ENCODE peak calls at places on chromosomes 3 and 15, in ten cellular contexts. T is brain microvascular endothelial cell; A is heart right ventricle; C is Peyer's patch; K is psoas muscle; N is mesenchymal stem cell; J is cardiac muscle cell; R is uterus; H is effector memory CD4-positive, alpha-beta T cell; E is right cardiac atrium. S is an unnamed sample.
A peak's percentile ranks its signal among the peaks of the same experiment; 100 is the strongest.

GRCh38 chr3:126399348-126399730 is 4.6 kb downstream of the CFAP100 start:
- DNase-seq in E (no peak), A (no peak), J (no peak), N (no peak), R (no peak), K (no peak), H (no peak), T (no peak), C (no peak), S (no peak)

GRCh38 chr15:65833501-65834220 is 35.6 kb upstream of the RAB11A start:
- DNase-seq in T (no peak), H (no peak), A (no peak), R (no peak), J (no peak), N (no peak), C (no peak), K (peak; percentile 22), E (peak; percentile 51), S (no peak)

GRCh38 chr3:46214751-46215352 is 6.7 kb upstream of the CCR1 start:
- DNase-seq in N (peak; percentile 3), J (no peak), C (no peak), T (no peak), R (no peak), K (no peak), H (no peak), E (no peak), A (no peak), S (no peak)

GRCh38 chr3:141240290-141241247 is 8.9 kb downstream of the PXYLP1 start:
- DNase-seq in K (no peak), T (no peak), N (peak; percentile 26), R (no peak), H (no peak), J (peak; percentile 59), C (no peak), A (no peak), E (no peak), S (peak; percentile 82)

GRCh38 chr3:151301787-151302186 is 14.8 kb downstream of the GPR87 start:
- DNase-seq in R (no peak), A (no peak), C (no peak), E (no peak), N (peak; percentile 73), T (no peak), H (no peak), K (no peak), J (peak; percentile 62), S (no peak)

GRCh38 chr15:73991260-73991659 is 835 bp downstream of the STOML1 start:
- DNase-seq in R (peak; percentile 80), T (no peak), A (peak; percentile 84), E (peak; percentile 90), N (peak; percentile 45), H (no peak), J (peak; percentile 93), C (peak; percentile 15), K (peak; percentile 86), S (peak; percentile 95)

GRCh38 chr3:14925729-14926591 is 21.4 kb upstream of the NR2C2 start:
- DNase-seq in J (peak; percentile 81), R (no peak), N (peak; percentile 71), A (no peak), C (no peak), T (peak; percentile 56), H (no peak), K (no peak), E (no peak), S (no peak)

GRCh38 chr3:5197470-5198312 is 10.2 kb downstream of the EDEM1 start:
- DNase-seq in T (no peak), R (no peak), J (peak; percentile 86), E (no peak), N (peak; percentile 84), K (no peak), A (no peak), C (peak; percentile 46), H (peak; percentile 18), S (no peak)

GRCh38 chr15:96625251-96625650 is 294.8 kb downstream of the NR2F2 start:
- DNase-seq in C (no peak), A (no peak), R (no peak), K (no peak), E (no peak), N (peak; percentile 8), T (peak; percentile 25), J (peak; percentile 3), H (no peak), S (peak; percentile 17)

GRCh38 chr3:156233875-156234274 is 113.5 kb downstream of the KCNAB1 start:
- DNase-seq in N (no peak), K (no peak), A (no peak), H (no peak), C (no peak), R (no peak), E (no peak), T (no peak), J (no peak), S (no peak)

GRCh38 chr3:11118181-11118682 is 36.1 kb upstream of the HRH1 start:
- DNase-seq in N (no peak), K (no peak), T (peak; percentile 59), H (no peak), J (peak; percentile 60), R (no peak), C (no peak), A (no peak), E (no peak), S (peak; percentile 71)

GRCh38 chr3:190119734-190120133 is 963 bp downstream of the P3H2 start:
- DNase-seq in H (no peak), C (no peak), R (no peak), K (no peak), T (no peak), E (no peak), A (no peak), N (no peak), J (no peak), S (no peak)

GRCh38 chr3:36944641-36945270 is at the start of gene TRANK1:
- DNase-seq in J (peak; percentile 79), A (peak; percentile 49), N (peak; percentile 28), H (peak; percentile 72), T (no peak), R (peak; percentile 72), C (peak; percentile 78), E (peak; percentile 86), K (peak; percentile 67), S (peak; percentile 1)

GRCh38 chr15:78149805-78150751 is 916 bp downstream of the IDH3A start:
- DNase-seq in C (peak; percentile 14), J (peak; percentile 18), N (peak; percentile 28), K (no peak), R (no peak), H (no peak), E (no peak), A (no peak), T (no peak), S (no peak)

GRCh38 chr3:124407260-124407659 is 323.0 kb upstream of the UMPS start:
- DNase-seq in C (no peak), N (no peak), K (no peak), R (no peak), A (no peak), T (peak; percentile 44), J (no peak), E (no peak), H (no peak), S (no peak)
- H3K4me3 ChIP-seq in C (no peak overlapping the region), N (no peak overlapping the region), K (no peak overlapping the region), R (no peak overlapping the region), A (no peak overlapping the region), T (no peak overlapping the region), J (no peak overlapping the region), E (no peak overlapping the region), H (no peak overlapping the region), S (no peak overlapping the region)

GRCh38 chr3:116046350-116046749 is 398.9 kb downstream of the LSAMP start:
- DNase-seq in H (no peak), N (no peak), J (no peak), R (no peak), A (no peak), T (no peak), C (no peak), E (no peak), K (no peak), S (no peak)
- H3K27me3 ChIP-seq in H (no peaks in the 10 kb centered on the region), N (no peaks in the 10 kb centered on the region), J (no peaks in the 10 kb centered on the region), R (no peaks in the 10 kb centered on the region), A (no peaks in the 10 kb centered on the region), T (no peaks in the 10 kb centered on the region), C (no peaks in the 10 kb centered on the region), E (no peaks in the 10 kb centered on the region), K (no peaks in the 10 kb centered on the region), S (no peaks in the 10 kb centered on the region)

GRCh38 chr15:41881925-41882688 is 11.7 kb downstream of the SPTBN5 start:
- DNase-seq in N (no peak), C (no peak), E (peak; percentile 83), H (no peak), R (no peak), J (peak; percentile 50), A (peak; percentile 58), K (no peak), T (no peak), S (no peak)
- H3K4me3 ChIP-seq in N (peak overlapping the region; percentile 18), C (peak overlapping the region; percentile 27), E (peak overlapping the region; percentile 31), H (no peak overlapping the region), R (peak overlapping the region; percentile 19), J (no peak overlapping the region), A (peak overlapping the region; percentile 44), K (peak overlapping the region; percentile 52), T (peak overlapping the region; percentile 3), S (no peak overlapping the region)

GRCh38 chr15:52795464-52796227 is 5.5 kb upstream of the ONECUT1 start:
- DNase-seq in K (no peak), N (no peak), C (no peak), J (no peak), A (no peak), H (no peak), T (no peak), E (no peak), R (no peak), S (no peak)
- H3K27me3 ChIP-seq in K (peaks cover 96% of the 10 kb centered on the region), N (peaks cover 99% of the 10 kb centered on the region), C (peaks cover 68% of the 10 kb centered on the region), J (peaks cover 100% of the 10 kb centered on the region), A (peaks cover 100% of the 10 kb centered on the region), H (peaks cover 85% of the 10 kb centered on the region), T (peaks cover 91% of the 10 kb centered on the region), E (no peaks in the 10 kb centered on the region), R (peaks cover 6% of the 10 kb centered on the region), S (peaks cover 15% of the 10 kb centered on the region)

GRCh38 chr15:40902605-40903561 is 8.6 kb downstream of the VPS18 start:
- DNase-seq in E (peak; percentile 63), H (no peak), K (no peak), C (no peak), A (no peak), R (no peak), T (no peak), N (peak; percentile 57), J (peak; percentile 59), S (no peak)
- H3K4me3 ChIP-seq in E (no peak overlapping the region), H (no peak overlapping the region), K (no peak overlapping the region), C (no peak overlapping the region), A (no peak overlapping the region), R (no peak overlapping the region), T (no peak overlapping the region), N (no peak overlapping the region), J (no peak overlapping the region), S (no peak overlapping the region)

GRCh38 chr15:32716960-32717289 is 879 bp upstream of the GREM1 start:
- DNase-seq in J (no peak), T (no peak), N (no peak), H (no peak), R (no peak), C (no peak), A (no peak), K (no peak), E (no peak), S (no peak)
- H3K27me3 ChIP-seq in J (peaks cover 93% of the 10 kb centered on the region), T (no peaks in the 10 kb centered on the region), N (peaks cover 39% of the 10 kb centered on the region), H (peaks cover 11% of the 10 kb centered on the region), R (peaks cover 12% of the 10 kb centered on the region), C (peaks cover 17% of the 10 kb centered on the region), A (peaks cover 95% of the 10 kb centered on the region), K (peaks cover 76% of the 10 kb centered on the region), E (peaks cover 5% of the 10 kb centered on the region), S (peaks cover 7% of the 10 kb centered on the region)